ENCODE peak calls at places on chromosomes 7 and 10, in six cellular contexts. L is HL-60, Z is dorsolateral prefrontal cortex, B is stomach, P is heart right ventricle, A is cardiac muscle cell. D is an unnamed sample.

GRCh38 chr10:58350619-58351323 is 16.0 kb downstream of the UBE2D1 start:
- DNase-seq in L (peak; percentile 55), Z (no peak), B (no peak), P (no peak), A (no peak), D (no peak)

GRCh38 chr10:3897156-3897555 is 112.1 kb upstream of the KLF6 start:
- DNase-seq in L (no peak), Z (no peak), B (no peak), P (no peak), A (no peak), D (no peak)

GRCh38 chr10:11336703-11337102 is 274.7 kb downstream of the USP6NL start:
- DNase-seq in L (no peak), Z (no peak), B (no peak), P (no peak), A (no peak), D (no peak)

GRCh38 chr10:58502956-58503355 is 9.7 kb upstream of the BICC1 start:
- DNase-seq in L (no peak), Z (no peak), B (no peak), P (no peak), A (no peak), D (no peak)

GRCh38 chr7:152909683-152910544 is 150.4 kb downstream of the ACTR3B start:
- DNase-seq in L (no peak), Z (no peak), B (no peak), P (no peak), A (no peak), D (no peak)

GRCh38 chr7:36487756-36488336 is 98.2 kb downstream of the ANLN start:
- DNase-seq in L (peak; percentile 17), Z (no peak), B (no peak), P (no peak), A (peak; percentile 65), D (no peak)

GRCh38 chr7:155322530-155322929 is 24.9 kb downstream of the INSIG1 start:
- DNase-seq in L (no peak), Z (no peak), B (no peak), P (no peak), A (no peak), D (no peak)

GRCh38 chr10:84890701-84891100 is 562.3 kb downstream of the CCSER2 start:
- DNase-seq in L (no peak), Z (no peak), B (no peak), P (no peak), A (no peak), D (no peak)

GRCh38 chr10:106559442-106559841 is 605.1 kb downstream of the SORCS1 start:
- DNase-seq in L (no peak), Z (no peak), B (no peak), P (no peak), A (no peak), D (no peak)

GRCh38 chr10:118343549-118343948 is 1.4 kb upstream of the FAM204A start:
- DNase-seq in L (no peak), Z (no peak), B (no peak), P (no peak), A (no peak), D (no peak)

GRCh38 chr10:87503892-87504291 is 801 bp upstream of the MINPP1 start:
- DNase-seq in L (no peak), Z (no peak), B (no peak), P (no peak), A (no peak), D (no peak)

GRCh38 chr10:48639646-48640045 is 34.8 kb upstream of the ARHGAP22 start:
- DNase-seq in L (no peak), Z (no peak), B (no peak), P (no peak), A (no peak), D (no peak)

GRCh38 chr7:155594961-155595366 is 48.6 kb upstream of the CNPY1 start:
- DNase-seq in L (peak; percentile 96), Z (no peak), B (peak; percentile 21), P (no peak), A (no peak), D (no peak)

GRCh38 chr7:66315192-66315591 is 110.1 kb downstream of the TPST1 start:
- DNase-seq in L (no peak), Z (no peak), B (no peak), P (no peak), A (no peak), D (no peak)

GRCh38 chr7:74199551-74200355 is 10.1 kb upstream of the LAT2 start:
- DNase-seq in L (no peak), Z (no peak), B (no peak), P (no peak), A (no peak), D (no peak)

GRCh38 chr7:106054133-106054532 is 58.0 kb downstream of the SYPL1 start:
- DNase-seq in L (no peak), Z (no peak), B (no peak), P (no peak), A (no peak), D (no peak)

GRCh38 chr10:43230909-43231522 is 35.8 kb downstream of the RASGEF1A start:
- DNase-seq in L (no peak), Z (peak; percentile 41), B (no peak), P (no peak), A (no peak), D (no peak)

GRCh38 chr10:34713875-34714274 is 101.2 kb downstream of the PARD3 start:
- DNase-seq in L (no peak), Z (no peak), B (no peak), P (no peak), A (no peak), D (no peak)

GRCh38 chr10:11298116-11298515 is 280.4 kb downstream of the CELF2 start:
- DNase-seq in L (no peak), Z (no peak), B (no peak), P (no peak), A (no peak), D (no peak)

GRCh38 chr7:17185690-17186070 is 112.8 kb upstream of the AHR start:
- DNase-seq in L (peak; percentile 25), Z (no peak), B (no peak), P (no peak), A (no peak), D (no peak)

GRCh38 chr7:155953781-155954549 is 141.7 kb upstream of the SHH start:
- DNase-seq in L (no peak), Z (no peak), B (peak; percentile 82), P (no peak), A (no peak), D (no peak)

GRCh38 chr10:26829810-26830515 is 30.8 kb downstream of the ABI1 start:
- DNase-seq in L (no peak), Z (no peak), B (no peak), P (no peak), A (no peak), D (no peak)

GRCh38 chr10:124693396-124693795 is 50.8 kb downstream of the FAM53B start:
- DNase-seq in L (no peak), Z (no peak), B (no peak), P (peak; percentile 10), A (peak; percentile 62), D (no peak)

GRCh38 chr7:31123317-31123716 is 71.2 kb downstream of the ADCYAP1R1 start:
- DNase-seq in L (no peak), Z (no peak), B (no peak), P (no peak), A (no peak), D (no peak)

GRCh38 chr10:121553861-121554264 is 44.4 kb downstream of the FGFR2 start:
- DNase-seq in L (no peak), Z (no peak), B (peak; percentile 29), P (no peak), A (no peak), D (no peak)

GRCh38 chr7:118839544-118839943 is 615.0 kb downstream of the ANKRD7 start:
- DNase-seq in L (no peak), Z (no peak), B (no peak), P (no peak), A (no peak), D (no peak)

GRCh38 chr10:82150123-82150900 is 275.3 kb downstream of the NRG3 start:
- DNase-seq in L (no peak), Z (no peak), B (no peak), P (peak; percentile 14), A (peak; percentile 69), D (no peak)

GRCh38 chr10:113329121-113329596 is 223.7 kb upstream of the HABP2 start:
- DNase-seq in L (no peak), Z (no peak), B (no peak), P (no peak), A (no peak), D (no peak)

DNA sequence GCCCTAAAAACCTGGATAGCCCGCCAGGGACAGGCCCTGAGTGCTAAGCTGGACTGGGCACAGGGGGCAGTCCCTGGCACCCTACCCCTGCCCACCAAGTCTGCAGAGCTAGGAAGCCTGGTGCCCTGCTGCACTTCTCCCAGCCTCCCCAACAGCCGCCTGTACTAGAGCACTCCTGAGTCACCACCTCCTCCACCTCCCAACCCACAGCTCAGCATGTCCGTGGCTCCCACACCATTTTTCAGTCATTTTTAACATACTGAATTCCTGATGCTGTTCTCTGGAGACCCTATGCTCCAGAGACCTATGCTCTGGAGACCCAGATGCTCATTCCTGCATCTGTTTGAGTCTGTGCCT is 27.6 kb downstream of the DPCD start:
- DNase-seq in L (no peak), Z (no peak), B (no peak), P (no peak), A (no peak), D (no peak)
- H3K27ac ChIP-seq in L (no peak overlapping the region), Z (no peak overlapping the region), B (no peak overlapping the region), P (no peak overlapping the region), A (no peak overlapping the region), D (no peak overlapping the region)

DNA sequence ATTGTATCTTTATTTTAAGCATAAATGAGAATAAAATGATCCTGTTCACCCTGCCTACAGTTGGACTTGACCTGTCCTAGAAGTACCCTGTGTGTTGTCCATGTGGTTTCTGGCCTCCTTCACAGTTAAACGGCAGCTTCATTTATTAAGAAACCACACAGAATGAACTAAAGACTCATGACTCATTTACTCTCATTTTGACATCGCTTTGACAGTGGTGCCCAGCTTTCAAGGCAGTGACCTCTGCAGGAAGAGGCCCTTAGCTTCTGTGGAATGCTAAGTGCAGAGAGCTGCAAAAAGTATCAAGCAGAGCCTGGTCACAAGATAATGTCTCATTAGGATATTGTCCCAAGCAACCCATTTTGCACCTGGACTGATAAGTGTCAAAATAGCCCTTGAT is 93.4 kb downstream of the AVL9 start:
- DNase-seq in L (peak; percentile 57), Z (no peak), B (no peak), P (no peak), A (peak; percentile 62), D (no peak)
- TF ChIP-seq CTCF in L (no peak), Z (no peak), B (no peak), P (no peak), A (peak; percentile 28), D (no peak)

GRCh38 chr10:117140525-117140902 is 2.4 kb upstream of the VAX1 start:
- DNase-seq in L (no peak), Z (no peak), B (no peak), P (no peak), A (no peak), D (no peak)
- H3K27ac ChIP-seq in L (no peak overlapping the region), Z (no peak overlapping the region), B (no peak overlapping the region), P (no peak overlapping the region), A (no peak overlapping the region), D (no peak overlapping the region)

DNA sequence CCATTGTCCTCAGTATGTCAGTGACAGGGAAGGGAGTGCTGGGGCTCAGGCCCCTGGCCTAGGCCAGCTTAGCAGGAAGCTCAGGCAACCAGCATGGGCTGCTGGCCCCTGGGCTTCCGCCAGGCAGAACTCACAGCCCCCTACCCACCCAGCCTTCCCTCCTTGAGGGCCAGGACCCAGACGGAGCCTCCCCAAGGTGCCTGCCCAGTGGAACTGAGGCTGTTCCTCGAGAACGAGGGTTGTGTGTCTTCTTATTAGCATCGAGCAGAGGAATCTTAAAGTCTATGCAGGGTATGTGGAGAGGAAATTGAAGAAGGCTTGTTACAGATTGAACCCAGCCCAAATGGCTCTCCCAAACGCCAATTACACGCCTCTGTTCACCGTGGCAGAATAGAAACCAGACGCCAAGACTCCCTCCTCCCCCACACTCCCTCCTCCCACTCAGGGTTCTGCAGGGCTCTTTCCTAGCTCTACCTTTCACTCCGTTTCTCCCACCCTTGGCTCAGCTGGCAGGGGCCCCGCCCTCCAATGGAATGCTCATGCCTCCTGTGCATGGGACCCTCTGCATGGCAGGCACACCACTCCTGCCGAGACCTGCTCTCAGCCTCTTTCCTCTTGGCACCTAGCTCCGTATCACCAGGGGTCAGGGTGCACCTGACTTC is 134.4 kb downstream of the ZMIZ1 start:
- DNase-seq in L (no peak), Z (no peak), B (no peak), P (no peak), A (no peak), D (no peak)
- TF ChIP-seq CTCF in L (no peak), Z (no peak), B (no peak), P (no peak), A (no peak), D (no peak)

D was measured in CD4-positive, alpha-beta T cell.